ENCODE peak calls at places on chromosome 18, in four cellular contexts. One of them, this sample, is unnamed. For H3K36me3, the result is how much of the 10 kb centered on the place peaks cover.

GRCh38 chr18:78238404-78239089 is 741.1 kb upstream of the SALL3 start:
- DNase-seq in right lobe of liver: no peak
- DNase-seq in tibial artery: no peak
- DNase-seq in hepatocyte: no peak
- DNase-seq in this sample: no peak

GRCh38 chr18:67553471-67553870 is 37.0 kb upstream of the DSEL start:
- DNase-seq in right lobe of liver: no peak
- DNase-seq in tibial artery: no peak
- DNase-seq in hepatocyte: no peak
- DNase-seq in this sample: no peak

GRCh38 chr18:21740474-21740723 is 193 bp upstream of the MIB1 start:
- DNase-seq in right lobe of liver: peak
- DNase-seq in tibial artery: peak
- DNase-seq in hepatocyte: peak
- DNase-seq in this sample: no peak

GRCh38 chr18:68840554-68841263 is 42.8 kb downstream of the CCDC102B start:
- DNase-seq in right lobe of liver: no peak
- DNase-seq in tibial artery: no peak
- DNase-seq in hepatocyte: peak
- DNase-seq in this sample: peak

GRCh38 chr18:54117853-54118773 is 106.4 kb downstream of the MBD2 start:
- DNase-seq in right lobe of liver: no peak
- DNase-seq in tibial artery: no peak
- DNase-seq in hepatocyte: no peak
- DNase-seq in this sample: no peak

GRCh38 chr18:5298156-5298852 is 2.8 kb upstream of the ZBTB14 start:
- DNase-seq in right lobe of liver: no peak
- DNase-seq in tibial artery: no peak
- DNase-seq in hepatocyte: no peak
- DNase-seq in this sample: no peak

GRCh38 chr18:2654828-2655152 is 736 bp upstream of the SMCHD1 start:
- DNase-seq in right lobe of liver: no peak
- DNase-seq in tibial artery: no peak
- DNase-seq in hepatocyte: no peak
- DNase-seq in this sample: peak

GRCh38 chr18:31643003-31643402 is 41.4 kb downstream of the B4GALT6 start:
- DNase-seq in right lobe of liver: no peak
- DNase-seq in tibial artery: no peak
- DNase-seq in hepatocyte: no peak
- DNase-seq in this sample: no peak

GRCh38 chr18:11175266-11175947 is 26.0 kb upstream of the PIEZO2 start:
- DNase-seq in right lobe of liver: no peak
- DNase-seq in tibial artery: no peak
- DNase-seq in hepatocyte: no peak
- DNase-seq in this sample: peak

GRCh38 chr18:11411021-11411420 is 198.4 kb upstream of the SLC35G4 start:
- DNase-seq in right lobe of liver: no peak
- DNase-seq in tibial artery: no peak
- DNase-seq in hepatocyte: no peak
- DNase-seq in this sample: no peak

GRCh38 chr18:58135806-58136331 is 91.8 kb downstream of the NEDD4L start:
- DNase-seq in right lobe of liver: no peak
- DNase-seq in tibial artery: no peak
- DNase-seq in hepatocyte: peak
- DNase-seq in this sample: peak

GRCh38 chr18:76922107-76922506 is 99.8 kb downstream of the ZNF236 start:
- DNase-seq in right lobe of liver: peak
- DNase-seq in tibial artery: no peak
- DNase-seq in hepatocyte: peak
- DNase-seq in this sample: peak

GRCh38 chr18:26322892-26323653 is 96.8 kb downstream of the TAF4B start:
- DNase-seq in right lobe of liver: no peak
- DNase-seq in tibial artery: no peak
- DNase-seq in hepatocyte: no peak
- DNase-seq in this sample: no peak

GRCh38 chr18:11310476-11311086 is 161.2 kb upstream of the PIEZO2 start:
- DNase-seq in right lobe of liver: peak
- DNase-seq in tibial artery: no peak
- DNase-seq in hepatocyte: peak
- DNase-seq in this sample: peak

GRCh38 chr18:50906843-50907242 is 27.9 kb downstream of the ME2 start:
- DNase-seq in right lobe of liver: no peak
- DNase-seq in tibial artery: no peak
- DNase-seq in hepatocyte: no peak
- DNase-seq in this sample: no peak

GRCh38 chr18:63346031-63346430 is 21.0 kb downstream of the KDSR start:
- DNase-seq in right lobe of liver: no peak
- DNase-seq in tibial artery: no peak
- DNase-seq in hepatocyte: peak
- DNase-seq in this sample: no peak

GRCh38 chr18:44564922-44565321 is 115.8 kb upstream of the SETBP1 start:
- DNase-seq in right lobe of liver: no peak
- DNase-seq in tibial artery: no peak
- DNase-seq in hepatocyte: peak
- DNase-seq in this sample: peak

GRCh38 chr18:11985532-11985931 is 4.2 kb downstream of the IMPA2 start:
- DNase-seq in right lobe of liver: no peak
- DNase-seq in tibial artery: peak
- DNase-seq in hepatocyte: no peak
- DNase-seq in this sample: no peak

GRCh38 chr18:10751711-10752110 is 225.9 kb downstream of the NAPG start:
- DNase-seq in right lobe of liver: no peak
- DNase-seq in tibial artery: no peak
- DNase-seq in hepatocyte: no peak
- DNase-seq in this sample: no peak

DNA sequence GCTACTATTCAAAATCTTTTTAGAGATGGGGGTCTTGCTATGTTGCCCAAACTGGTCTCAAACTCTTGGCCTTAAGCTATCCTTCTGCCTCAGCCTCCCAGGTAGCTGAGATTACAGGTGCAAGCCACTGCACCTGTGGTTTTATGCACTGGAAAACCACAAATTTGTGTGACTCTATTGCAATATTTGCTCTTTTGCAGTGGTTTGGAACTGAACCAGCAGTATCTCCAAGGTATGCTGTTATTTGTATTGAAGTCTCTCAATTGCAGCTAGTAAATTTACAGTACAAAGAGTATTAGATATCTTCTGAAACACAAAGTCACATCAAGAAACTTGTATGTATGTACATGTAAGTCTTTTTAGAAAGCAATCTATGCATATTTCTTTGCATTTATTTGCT is 46.2 kb downstream of the PPP4R1 start:
- DNase-seq in right lobe of liver: no peak
- DNase-seq in tibial artery: no peak
- DNase-seq in hepatocyte: no peak
- DNase-seq in this sample: no peak
- H3K36me3 ChIP-seq in right lobe of liver: under half
- H3K36me3 ChIP-seq in tibial artery: half or more
- H3K36me3 ChIP-seq in hepatocyte: under half
- H3K36me3 ChIP-seq in this sample: under half

DNA sequence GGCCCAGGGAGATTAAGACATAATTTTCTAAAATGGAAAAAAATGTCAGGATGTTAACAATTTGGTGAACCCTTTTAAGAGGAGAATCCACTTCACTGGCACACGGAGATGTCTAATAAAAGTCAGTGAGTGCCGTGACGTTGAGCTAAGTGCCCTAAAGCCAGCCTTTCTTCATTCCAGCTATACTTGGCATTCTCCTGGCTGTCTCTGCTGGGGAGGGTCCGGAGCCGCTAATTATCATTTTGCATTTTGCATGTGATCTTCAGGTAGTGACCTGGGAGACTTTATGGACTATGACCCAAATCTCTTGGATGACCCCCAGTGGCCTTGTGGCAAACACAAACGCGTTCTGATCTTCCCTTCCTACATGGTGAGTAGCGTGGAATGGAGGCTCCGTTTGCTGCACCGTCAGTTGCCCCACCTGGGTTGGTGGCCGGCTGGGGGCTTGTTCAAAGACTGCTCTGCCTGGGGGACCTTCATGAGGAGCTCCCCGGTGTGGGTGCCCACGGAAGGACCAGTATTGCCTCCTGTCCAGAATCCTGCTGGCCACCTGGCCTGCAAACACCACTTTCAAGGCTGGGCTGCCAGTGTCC is 101.7 kb downstream of the CABLES1 start:
- DNase-seq in right lobe of liver: no peak
- DNase-seq in tibial artery: no peak
- DNase-seq in hepatocyte: no peak
- DNase-seq in this sample: peak
- H3K36me3 ChIP-seq in right lobe of liver: under half
- H3K36me3 ChIP-seq in tibial artery: under half
- H3K36me3 ChIP-seq in hepatocyte: under half
- H3K36me3 ChIP-seq in this sample: under half

GRCh38 chr18:36120297-36120696 is 8.8 kb downstream of the SLC39A6 start:
- DNase-seq in right lobe of liver: no peak
- DNase-seq in tibial artery: no peak
- DNase-seq in hepatocyte: no peak
- DNase-seq in this sample: no peak
- H3K36me3 ChIP-seq in right lobe of liver: under half
- H3K36me3 ChIP-seq in tibial artery: half or more
- H3K36me3 ChIP-seq in hepatocyte: under half
- H3K36me3 ChIP-seq in this sample: under half

GRCh38 chr18:79548986-79549637 is 130.5 kb upstream of the CTDP1 start:
- DNase-seq in right lobe of liver: no peak
- DNase-seq in tibial artery: peak
- DNase-seq in hepatocyte: no peak
- DNase-seq in this sample: no peak
- H3K36me3 ChIP-seq in right lobe of liver: under half
- H3K36me3 ChIP-seq in tibial artery: under half
- H3K36me3 ChIP-seq in hepatocyte: under half
- H3K36me3 ChIP-seq in this sample: under half

This sample was measured in trophoblast cell.